ENCODE peak calls at places on chromosomes 13 and 19, in ten cellular contexts. Z is A549, A is WTC11, C is HCT116, X is NB4, B is K562, Q is GM12878, S is H1, P is SK-N-SH, V is HepG2. Y is an unnamed sample.

GRCh38 chr13:46948338-46948737 is 51.5 kb upstream of the HTR2A start:
- DNase-seq in Z (no peak), A (no peak), C (no peak), X (no peak), B (no peak), Q (no peak), S (no peak), P (no peak), V (no peak), Y (no peak)

GRCh38 chr19:2176336-2176994 is 12.7 kb downstream of the DOT1L start:
- DNase-seq in Z (no peak), A (no peak), C (no peak), X (no peak), B (no peak), Q (no peak), S (no peak), P (no peak), V (no peak), Y (no peak)

GRCh38 chr19:38666662-38667448 is 19.4 kb downstream of the ACTN4 start:
- DNase-seq in Z (no peak), A (no peak), C (no peak), X (peak), B (no peak), Q (no peak), S (no peak), P (no peak), V (no peak), Y (peak)

GRCh38 chr19:45905016-45905415 is 2.6 kb upstream of the MYPOP start:
- DNase-seq in Z (no peak), A (no peak), C (no peak), X (no peak), B (no peak), Q (no peak), S (no peak), P (no peak), V (no peak), Y (no peak)

GRCh38 chr13:64591981-64592380 is 2638.2 kb downstream of the PCDH9 start:
- DNase-seq in Z (no peak), A (no peak), C (no peak), X (no peak), B (no peak), Q (no peak), S (no peak), P (no peak), V (no peak), Y (no peak)

GRCh38 chr13:79445968-79446645 is 34.8 kb upstream of the NDFIP2 start:
- DNase-seq in Z (no peak), A (peak), C (no peak), X (no peak), B (no peak), Q (no peak), S (no peak), P (no peak), V (no peak), Y (no peak)

GRCh38 chr19:3296446-3296845 is 69.9 kb upstream of the NFIC start:
- DNase-seq in Z (no peak), A (no peak), C (no peak), X (no peak), B (no peak), Q (no peak), S (no peak), P (peak), V (no peak), Y (no peak)

GRCh38 chr19:10142701-10143375 is 23.1 kb upstream of the EIF3G start:
- DNase-seq in Z (no peak), A (no peak), C (no peak), X (no peak), B (no peak), Q (no peak), S (no peak), P (no peak), V (no peak), Y (no peak)

GRCh38 chr13:83881917-83882625 is at the start of gene SLITRK1:
- DNase-seq in Z (no peak), A (peak), C (no peak), X (peak), B (no peak), Q (peak), S (peak), P (peak), V (no peak), Y (no peak)

GRCh38 chr13:21823949-21824348 is 153.1 kb downstream of the FGF9 start:
- DNase-seq in Z (no peak), A (no peak), C (no peak), X (peak), B (no peak), Q (no peak), S (no peak), P (no peak), V (no peak), Y (no peak)

GRCh38 chr19:22617614-22618325 is 16.4 kb upstream of the ZNF492 start:
- DNase-seq in Z (no peak), A (no peak), C (no peak), X (no peak), B (no peak), Q (no peak), S (no peak), P (peak), V (no peak), Y (no peak)

GRCh38 chr13:59701261-59701660 is 462.5 kb downstream of the DIAPH3 start:
- DNase-seq in Z (no peak), A (no peak), C (no peak), X (no peak), B (peak), Q (no peak), S (no peak), P (no peak), V (peak), Y (no peak)

GRCh38 chr13:77737583-77738200 is 40.2 kb downstream of the SLAIN1 start:
- DNase-seq in Z (no peak), A (no peak), C (no peak), X (no peak), B (no peak), Q (no peak), S (no peak), P (no peak), V (no peak), Y (no peak)

GRCh38 chr13:24036115-24036514 is 124.4 kb upstream of the SPATA13 start:
- DNase-seq in Z (no peak), A (no peak), C (no peak), X (no peak), B (no peak), Q (no peak), S (no peak), P (peak), V (no peak), Y (no peak)

GRCh38 chr13:98853791-98854191 is 101.3 kb upstream of the SLC15A1 start:
- DNase-seq in Z (no peak), A (no peak), C (no peak), X (no peak), B (no peak), Q (peak), S (no peak), P (no peak), V (no peak), Y (no peak)

GRCh38 chr19:42148270-42148669 is 16.0 kb upstream of the POU2F2 start:
- DNase-seq in Z (no peak), A (no peak), C (no peak), X (no peak), B (no peak), Q (no peak), S (no peak), P (no peak), V (no peak), Y (no peak)

GRCh38 chr13:22828081-22828480 is 352.7 kb upstream of the SGCG start:
- DNase-seq in Z (no peak), A (no peak), C (no peak), X (no peak), B (no peak), Q (no peak), S (no peak), P (no peak), V (no peak), Y (no peak)

GRCh38 chr13:105334211-105334610 is 1201.3 kb downstream of the EFNB2 start:
- DNase-seq in Z (no peak), A (no peak), C (no peak), X (no peak), B (no peak), Q (no peak), S (no peak), P (no peak), V (no peak), Y (peak)

GRCh38 chr13:102128216-102128800 is 273.5 kb downstream of the FGF14 start:
- DNase-seq in Z (no peak), A (no peak), C (no peak), X (peak), B (no peak), Q (no peak), S (no peak), P (no peak), V (no peak), Y (no peak)

GRCh38 chr19:53195265-53195879 is 2.2 kb upstream of the ZNF665 start:
- DNase-seq in Z (peak), A (peak), C (peak), X (peak), B (peak), Q (peak), S (peak), P (peak), V (peak), Y (peak)

GRCh38 chr19:55491546-55492360 is 3.5 kb downstream of the SSC5D start:
- DNase-seq in Z (no peak), A (no peak), C (no peak), X (no peak), B (no peak), Q (no peak), S (no peak), P (no peak), V (no peak), Y (no peak)

GRCh38 chr19:5340637-5341447 is at the start of gene PTPRS:
- DNase-seq in Z (peak), A (peak), C (peak), X (peak), B (peak), Q (no peak), S (peak), P (peak), V (peak), Y (peak)

GRCh38 chr19:34366670-34367423 is 1.9 kb downstream of the GPI start:
- DNase-seq in Z (no peak), A (no peak), C (no peak), X (peak), B (peak), Q (no peak), S (no peak), P (no peak), V (no peak), Y (no peak)

GRCh38 chr19:53328967-53329366 is 4.6 kb upstream of the ZNF845 start:
- DNase-seq in Z (no peak), A (peak), C (no peak), X (no peak), B (peak), Q (no peak), S (no peak), P (peak), V (no peak), Y (no peak)

GRCh38 chr13:65353951-65354350 is 1876.2 kb downstream of the PCDH9 start:
- DNase-seq in Z (no peak), A (no peak), C (no peak), X (no peak), B (no peak), Q (no peak), S (no peak), P (no peak), V (no peak), Y (no peak)

GRCh38 chr19:47518139-47518538 is 3.3 kb upstream of the NAPA start:
- DNase-seq in Z (no peak), A (no peak), C (no peak), X (peak), B (no peak), Q (peak), S (no peak), P (no peak), V (no peak), Y (no peak)

GRCh38 chr19:56066152-56067023 is 54.7 kb downstream of the ZNF787 start:
- DNase-seq in Z (peak), A (peak), C (peak), X (peak), B (peak), Q (no peak), S (peak), P (peak), V (peak), Y (peak)

GRCh38 chr19:9793051-9793591 is 24.6 kb upstream of the ZNF846 start:
- DNase-seq in Z (no peak), A (no peak), C (no peak), X (peak), B (no peak), Q (no peak), S (no peak), P (no peak), V (no peak), Y (no peak)

GRCh38 chr13:79973533-79973963 is 367.4 kb downstream of the SPRY2 start:
- DNase-seq in Z (no peak), A (no peak), C (no peak), X (peak), B (peak), Q (no peak), S (no peak), P (peak), V (no peak), Y (no peak)

GRCh38 chr19:44694184-44694579 is 4.8 kb upstream of the CEACAM16 start:
- DNase-seq in Z (no peak), A (no peak), C (no peak), X (peak), B (peak), Q (no peak), S (no peak), P (no peak), V (no peak), Y (no peak)

GRCh38 chr19:35966771-35967170 is 28.2 kb upstream of the SDHAF1 start:
- DNase-seq in Z (no peak), A (no peak), C (no peak), X (no peak), B (no peak), Q (no peak), S (no peak), P (no peak), V (no peak), Y (no peak)

GRCh38 chr19:55642153-55643002 is 1.1 kb upstream of the ZNF581 start:
- DNase-seq in Z (no peak), A (peak), C (no peak), X (no peak), B (peak), Q (no peak), S (peak), P (peak), V (no peak), Y (no peak)

GRCh38 chr13:68081051-68081450 is 850.9 kb upstream of the PCDH9 start:
- DNase-seq in Z (no peak), A (no peak), C (no peak), X (peak), B (no peak), Q (no peak), S (no peak), P (no peak), V (no peak), Y (no peak)

GRCh38 chr19:32691952-32692726 is 518 bp downstream of the NUDT19 start:
- DNase-seq in Z (no peak), A (peak), C (no peak), X (peak), B (peak), Q (no peak), S (peak), P (peak), V (no peak), Y (peak)

DNA sequence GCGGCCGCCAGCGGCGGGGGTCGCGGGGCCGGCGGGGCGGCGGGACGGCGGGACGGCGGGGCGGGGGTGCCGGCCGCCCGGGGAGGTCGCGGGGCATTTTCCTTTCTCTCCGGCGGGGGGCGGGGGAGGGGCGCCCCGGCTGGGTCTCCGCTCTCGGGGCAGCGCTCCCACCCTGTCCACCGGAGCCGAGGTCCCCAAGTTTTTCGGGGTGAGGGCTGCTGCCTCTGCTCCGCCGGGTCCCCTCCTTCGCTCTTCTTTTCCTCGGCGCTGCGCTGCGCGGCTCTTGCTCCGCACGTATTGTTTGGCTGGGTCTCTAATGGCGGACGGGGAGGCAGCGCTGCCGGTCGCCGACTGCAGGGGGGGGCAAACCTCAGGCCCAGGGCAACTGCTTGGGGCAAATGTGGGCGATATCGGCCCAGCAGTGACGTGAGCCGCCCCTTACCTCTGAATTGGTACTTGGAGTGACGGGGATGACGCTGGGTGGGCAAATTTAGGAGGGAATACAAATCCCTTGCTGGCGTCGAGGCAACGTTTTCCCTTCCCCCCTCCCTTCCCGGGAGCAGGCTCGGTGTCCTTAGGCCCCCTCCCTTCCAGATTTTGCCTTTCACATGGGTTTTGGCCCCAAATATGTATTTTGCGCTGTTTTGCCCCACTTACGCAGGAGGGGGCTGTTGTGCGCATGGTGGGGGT is 759 bp downstream of the ZMYM2 start:
- DNase-seq in Z (peak), A (peak), C (peak), X (peak), B (peak), Q (no peak), S (peak), P (peak), V (peak), Y (peak)
- TF ChIP-seq MAX in Z (no peak), A (no peak), C (no peak), X (peak), B (no peak), Q (peak), S (no peak), P (no peak), V (no peak), Y (no peak)

GRCh38 chr19:36987091-36987490 is 71.0 kb downstream of the ZNF568 start:
- DNase-seq in Z (no peak), A (no peak), C (no peak), X (no peak), B (no peak), Q (no peak), S (no peak), P (no peak), V (no peak), Y (no peak)
- TF ChIP-seq MAX in Z (no peak), A (no peak), C (no peak), X (no peak), B (no peak), Q (no peak), S (no peak), P (no peak), V (no peak), Y (no peak)

GRCh38 chr13:39804332-39805231 is 149.1 kb downstream of the COG6 start:
- DNase-seq in Z (no peak), A (no peak), C (no peak), X (no peak), B (no peak), Q (no peak), S (no peak), P (no peak), V (no peak), Y (no peak)

GRCh38 chr13:39803851-39804250 is 148.4 kb downstream of the COG6 start:
- DNase-seq in Z (no peak), A (no peak), C (no peak), X (no peak), B (no peak), Q (no peak), S (no peak), P (no peak), V (no peak), Y (no peak)

GRCh38 chr13:39803156-39803555 is 147.7 kb downstream of the COG6 start:
- DNase-seq in Z (no peak), A (no peak), C (no peak), X (no peak), B (no peak), Q (no peak), S (no peak), P (no peak), V (no peak), Y (no peak)
- TF ChIP-seq MAX in Z (no peak), A (no peak), C (no peak), X (no peak), B (no peak), Q (no peak), S (no peak), P (no peak), V (no peak), Y (no peak)

GRCh38 chr19:19719798-19720197 is 13.1 kb downstream of the ZNF14 start:
- DNase-seq in Z (no peak), A (no peak), C (no peak), X (no peak), B (no peak), Q (no peak), S (no peak), P (no peak), V (no peak), Y (no peak)
- TF ChIP-seq MAX in Z (no peak), A (no peak), C (no peak), X (no peak), B (no peak), Q (no peak), S (no peak), P (no peak), V (no peak), Y (no peak)

GRCh38 chr13:39512687-39513086 is 90.3 kb downstream of the LHFPL6 start:
- DNase-seq in Z (no peak), A (no peak), C (no peak), X (no peak), B (no peak), Q (no peak), S (no peak), P (no peak), V (no peak), Y (no peak)

GRCh38 chr13:39506559-39507390 is 96.2 kb downstream of the LHFPL6 start:
- DNase-seq in Z (no peak), A (no peak), C (no peak), X (no peak), B (no peak), Q (no peak), S (no peak), P (no peak), V (no peak), Y (no peak)

GRCh38 chr13:39515231-39515630 is 87.8 kb downstream of the LHFPL6 start:
- DNase-seq in Z (no peak), A (no peak), C (no peak), X (no peak), B (no peak), Q (no peak), S (no peak), P (no peak), V (no peak), Y (no peak)

GRCh38 chr13:39509616-39510015 is 93.4 kb downstream of the LHFPL6 start:
- DNase-seq in Z (no peak), A (no peak), C (no peak), X (no peak), B (no peak), Q (no peak), S (no peak), P (no peak), V (no peak), Y (no peak)

GRCh38 chr13:39510296-39510695 is 92.7 kb downstream of the LHFPL6 start:
- DNase-seq in Z (no peak), A (no peak), C (no peak), X (no peak), B (no peak), Q (peak), S (no peak), P (no peak), V (no peak), Y (no peak)
- TF ChIP-seq MAX in Z (no peak), A (no peak), C (no peak), X (no peak), B (no peak), Q (no peak), S (no peak), P (no peak), V (no peak), Y (no peak)

DNA sequence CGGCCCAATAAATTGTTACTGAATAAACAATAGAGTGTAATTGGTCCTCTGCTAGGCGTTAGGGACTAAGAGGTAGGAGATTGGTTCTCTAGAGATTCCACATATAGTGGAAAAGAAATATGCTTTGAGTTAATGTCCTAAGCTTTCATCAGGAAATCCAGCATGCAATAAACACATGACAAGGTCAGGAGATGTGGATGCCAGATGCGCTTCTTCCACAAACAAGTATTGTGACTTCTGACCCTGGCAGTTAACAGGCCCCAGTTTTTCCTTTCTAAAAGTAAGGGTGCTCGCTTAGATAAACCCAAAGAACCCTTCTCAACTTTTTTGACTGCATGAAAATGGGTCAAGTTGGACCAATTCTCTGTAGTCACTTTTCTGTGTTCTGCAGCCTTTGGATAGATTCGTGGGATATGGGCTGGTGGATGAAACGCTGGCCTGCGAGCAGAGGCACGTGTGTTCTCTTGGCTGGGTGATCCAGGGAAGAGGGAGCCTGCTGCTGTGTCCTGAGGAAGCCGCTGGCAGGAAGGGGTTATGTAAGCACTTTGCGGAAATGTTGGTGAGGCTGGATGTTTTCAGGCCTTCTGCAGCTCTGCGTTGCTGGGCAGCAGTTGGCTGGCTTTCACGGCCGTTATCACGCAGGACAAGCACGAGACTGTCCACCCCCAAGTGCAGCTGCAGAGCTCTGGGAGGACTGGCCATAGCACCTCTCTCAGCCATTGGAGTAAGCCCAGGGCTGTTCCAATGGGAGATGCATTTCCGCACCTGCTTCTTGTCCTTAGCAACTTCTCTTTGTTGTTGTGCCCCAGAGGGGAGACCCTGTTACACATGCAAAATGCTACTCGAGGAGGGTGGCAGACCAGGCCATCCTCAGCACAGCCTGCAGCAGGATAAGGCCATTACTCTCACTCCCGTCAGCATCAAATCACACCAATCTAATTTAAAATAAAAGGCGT is 146.8 kb upstream of the SOX21 start:
- DNase-seq in Z (no peak), A (no peak), C (no peak), X (no peak), B (no peak), Q (no peak), S (no peak), P (no peak), V (no peak), Y (peak)
- TF ChIP-seq MAX in Z (no peak), A (no peak), C (no peak), X (no peak), B (no peak), Q (no peak), S (no peak), P (no peak), V (no peak), Y (peak)

Y was measured in endothelial cell of umbilical vein.